ENCODE peak calls at places on chromosome 14, in eight cellular contexts. W is mucosa of descending colon; S is aorta; O is activated B cell treated with CpG ODN at 0.5 μM for 24 hours; Y is CD8-positive, alpha-beta T cell; R is Caki2; V is COR-L47; B is HCEC 1CT. J is an unnamed sample.

GRCh38 chr14:62307844-62308243 is 545.6 kb downstream of the SNAPC1 start:
- DNase-seq in W (no peak), S (no peak), O (no peak), Y (no peak), R (no peak), V (no peak), B (no peak), J (no peak)

GRCh38 chr14:65487783-65488578 is 75.5 kb downstream of the FUT8 start:
- DNase-seq in W (no peak), S (no peak), O (no peak), Y (no peak), R (no peak), V (no peak), B (no peak), J (no peak)

GRCh38 chr14:71487941-71488340 is 444.3 kb upstream of the RGS6 start:
- DNase-seq in W (no peak), S (no peak), O (no peak), Y (no peak), R (no peak), V (no peak), B (no peak), J (no peak)

GRCh38 chr14:53002576-53002975 is 51.7 kb upstream of the FERMT2 start:
- DNase-seq in W (no peak), S (no peak), O (no peak), Y (no peak), R (no peak), V (no peak), B (peak; percentile 2), J (no peak)

GRCh38 chr14:24056800-24057184 is 5.0 kb downstream of the CARMIL3 start:
- DNase-seq in W (no peak), S (no peak), O (no peak), Y (no peak), R (no peak), V (no peak), B (no peak), J (peak; percentile 14)

GRCh38 chr14:56027421-56027820 is 90.8 kb upstream of the PELI2 start:
- DNase-seq in W (no peak), S (no peak), O (no peak), Y (no peak), R (no peak), V (no peak), B (no peak), J (no peak)

GRCh38 chr14:100224229-100224628 is 14.7 kb upstream of the YY1 start:
- DNase-seq in W (no peak), S (no peak), O (no peak), Y (no peak), R (no peak), V (no peak), B (no peak), J (no peak)

GRCh38 chr14:102928412-102929348 is 6.2 kb downstream of the AMN start:
- DNase-seq in W (peak; percentile 96), S (peak; percentile 90), O (peak; percentile 72), Y (peak; percentile 89), R (no peak), V (peak; percentile 65), B (no peak), J (peak; percentile 89)

GRCh38 chr14:75128596-75128990 is 1.7 kb upstream of the NEK9 start:
- DNase-seq in W (no peak), S (no peak), O (no peak), Y (no peak), R (no peak), V (no peak), B (no peak), J (no peak)

GRCh38 chr14:80434574-80435321 is 223.4 kb upstream of the DIO2 start:
- DNase-seq in W (no peak), S (no peak), O (no peak), Y (no peak), R (peak; percentile 30), V (peak; percentile 47), B (no peak), J (no peak)

GRCh38 chr14:64040044-64040443 is 187.2 kb downstream of the SYNE2 start:
- DNase-seq in W (no peak), S (no peak), O (no peak), Y (no peak), R (no peak), V (no peak), B (peak; percentile 22), J (no peak)

GRCh38 chr14:105145381-105146180 is 23.0 kb downstream of the JAG2 start:
- DNase-seq in W (peak; percentile 22), S (peak; percentile 68), O (no peak), Y (no peak), R (no peak), V (no peak), B (no peak), J (peak; percentile 18)

GRCh38 chr14:76937181-76938091 is 91.1 kb downstream of the IRF2BPL start:
- DNase-seq in W (peak; percentile 56), S (peak; percentile 82), O (no peak), Y (no peak), R (peak; percentile 65), V (peak; percentile 86), B (peak; percentile 74), J (no peak)

GRCh38 chr14:58298477-58298879 is at the start of gene ARID4A:
- DNase-seq in W (peak; percentile 91), S (peak; percentile 90), O (peak; percentile 68), Y (peak; percentile 85), R (no peak), V (no peak), B (no peak), J (no peak)

GRCh38 chr14:35814371-35815005 is 5.4 kb upstream of the RALGAPA1 start:
- DNase-seq in W (no peak), S (no peak), O (peak; percentile 37), Y (peak; percentile 84), R (no peak), V (peak; percentile 25), B (peak; percentile 41), J (no peak)

GRCh38 chr14:103581954-103582703 is 19.4 kb downstream of the COA8 start:
- DNase-seq in W (peak; percentile 60), S (no peak), O (no peak), Y (no peak), R (no peak), V (no peak), B (no peak), J (no peak)

GRCh38 chr14:96066976-96067375 is 27.8 kb downstream of the C14orf132 start:
- DNase-seq in W (no peak), S (peak; percentile 66), O (no peak), Y (no peak), R (no peak), V (no peak), B (no peak), J (no peak)

GRCh38 chr14:53458368-53458814 is 305.3 kb upstream of the DDHD1 start:
- DNase-seq in W (no peak), S (no peak), O (no peak), Y (no peak), R (peak; percentile 59), V (no peak), B (peak; percentile 68), J (no peak)

GRCh38 chr14:81005540-81006228 is 50.3 kb downstream of the TSHR start:
- DNase-seq in W (no peak), S (no peak), O (no peak), Y (no peak), R (no peak), V (no peak), B (no peak), J (no peak)

GRCh38 chr14:93184391-93185332 is at the start of the genes LYSET and MOAP1:
- DNase-seq in W (peak; percentile 96), S (peak; percentile 97), O (peak; percentile 81), Y (peak; percentile 94), R (peak; percentile 71), V (peak; percentile 93), B (peak; percentile 83), J (peak; percentile 84)

GRCh38 chr14:61671086-61671485 is 24.2 kb upstream of the HIF1A start:
- DNase-seq in W (no peak), S (no peak), O (no peak), Y (no peak), R (no peak), V (no peak), B (no peak), J (peak; percentile 15)

GRCh38 chr14:93068721-93069120 is 47.0 kb downstream of the ITPK1 start:
- DNase-seq in W (no peak), S (no peak), O (no peak), Y (no peak), R (no peak), V (no peak), B (no peak), J (no peak)